ENCODE peak calls at places on chromosomes 4 and X, in five cellular contexts. A is cardiac fibroblast, Q is fibroblast of mammary gland, U is lower lobe of right lung, B is hepatocyte. X is an unnamed sample.

GRCh38 chr4:51849430-51849829 is 6.5 kb downstream of the DCUN1D4 start:
- DNase-seq in A (no peak), Q (no peak), U (no peak), B (no peak), X (no peak)

GRCh38 chr4:168755643-168756482 is 254.2 kb downstream of the CBR4 start:
- DNase-seq in A (peak; percentile 39), Q (peak; percentile 78), U (no peak), B (no peak), X (peak; percentile 28)

GRCh38 chr4:48120132-48120531 is 13.9 kb downstream of the TXK start:
- DNase-seq in A (no peak), Q (no peak), U (no peak), B (no peak), X (no peak)

GRCh38 chr4:186840771-186841301 is 117.2 kb upstream of the FAT1 start:
- DNase-seq in A (peak; percentile 25), Q (peak; percentile 55), U (no peak), B (no peak), X (no peak)

GRCh38 chrX:150692837-150693781 is at the start of gene MTMR1:
- DNase-seq in A (no peak), Q (no peak), U (peak; percentile 48), B (peak; percentile 65), X (no peak)

GRCh38 chr4:683982-684571 is 4.9 kb downstream of the SLC49A3 start:
- DNase-seq in A (peak; percentile 70), Q (peak; percentile 63), U (peak; percentile 76), B (peak; percentile 85), X (peak; percentile 24)

GRCh38 chrX:74419861-74420193 is 1.5 kb upstream of the SLC16A2 start:
- DNase-seq in A (peak; percentile 1), Q (no peak), U (no peak), B (peak; percentile 37), X (no peak)

GRCh38 chr4:185524888-185525863 is 10.1 kb downstream of the PDLIM3 start:
- DNase-seq in A (peak; percentile 73), Q (no peak), U (no peak), B (no peak), X (no peak)

GRCh38 chr4:102501635-102502382 is 650 bp downstream of the NFKB1 start:
- DNase-seq in A (peak; percentile 79), Q (peak; percentile 72), U (peak; percentile 93), B (peak; percentile 88), X (peak; percentile 80)
- TF ChIP-seq CTCF in A (no peak), Q (no peak), U (no peak), B (no peak), X (no peak)

DNA sequence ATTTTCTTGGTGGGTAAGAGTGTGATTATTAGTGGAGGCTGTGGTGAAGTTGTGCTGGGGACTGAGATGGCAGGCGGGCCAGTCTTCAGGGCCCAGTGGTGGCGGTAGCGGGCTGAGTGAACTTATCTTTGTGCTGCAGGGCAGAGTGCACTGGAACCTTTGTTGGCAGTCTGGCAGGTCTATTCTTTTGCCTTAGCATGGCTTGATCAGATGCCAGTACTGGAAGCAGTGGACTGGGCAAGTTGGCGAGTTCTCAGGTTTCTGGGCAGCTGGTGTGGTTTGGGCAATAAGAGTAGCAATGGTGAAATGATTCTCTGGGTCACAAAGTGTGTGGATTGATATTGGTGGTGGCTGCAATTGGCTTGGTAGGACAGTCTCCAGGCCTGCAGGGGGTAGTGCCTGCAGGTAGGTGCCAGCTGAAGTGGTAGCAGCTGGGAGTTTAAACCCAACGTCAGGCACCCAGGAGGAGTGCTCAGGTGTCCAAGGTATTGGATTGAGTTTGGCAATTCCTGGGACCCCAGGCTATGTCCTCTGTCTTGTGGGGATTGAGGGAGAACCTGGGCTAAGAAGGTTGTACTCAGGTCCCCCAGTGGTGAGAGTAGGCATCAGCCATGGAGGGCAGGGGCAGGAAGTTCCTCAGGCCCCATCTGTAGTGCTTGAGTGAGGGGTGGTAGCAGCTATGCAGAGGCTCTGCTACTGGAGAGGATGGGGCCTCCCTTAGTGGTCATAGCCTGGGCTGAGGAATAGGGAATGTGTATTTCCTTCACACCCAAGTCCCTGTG is 34.9 kb upstream of the SLC25A14 start:
- DNase-seq in A (no peak), Q (no peak), U (no peak), B (no peak), X (no peak)
- TF ChIP-seq CTCF in A (no peak), Q (no peak), U (no peak), B (no peak), X (no peak)

GRCh38 chrX:40807384-40807783 is 72.0 kb upstream of the MED14 start:
- DNase-seq in A (no peak), Q (no peak), U (no peak), B (no peak), X (no peak)
- TF ChIP-seq CTCF in A (no peak), Q (no peak), U (no peak), B (no peak), X (no peak)

GRCh38 chrX:46572295-46572936 is 1.1 kb upstream of the CHST7 start:
- DNase-seq in A (no peak), Q (no peak), U (no peak), B (no peak), X (no peak)
- TF ChIP-seq CTCF in A (no peak), Q (no peak), U (no peak), B (no peak), X (no peak)

DNA sequence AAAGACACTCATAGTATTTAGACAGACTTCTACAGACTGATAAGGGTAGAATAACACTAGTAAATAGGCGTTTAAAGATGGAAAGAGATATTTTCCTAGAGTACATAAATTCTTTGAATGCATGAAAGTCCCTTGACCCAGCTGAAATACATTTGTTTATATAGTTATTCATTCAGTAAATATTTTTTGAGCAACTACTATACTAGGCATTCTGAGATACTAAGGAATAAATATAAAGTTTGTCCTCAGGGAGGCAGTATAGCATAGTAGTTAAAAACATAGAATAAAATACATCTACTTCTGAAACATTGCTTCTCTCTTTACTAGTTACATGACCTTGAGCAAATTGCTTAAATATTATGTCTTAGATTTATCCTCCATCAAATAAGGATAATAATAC is 27.4 kb downstream of the HMGN5 start:
- DNase-seq in A (peak; percentile 62), Q (peak; percentile 32), U (no peak), B (peak; percentile 12), X (peak; percentile 4)
- TF ChIP-seq CTCF in A (no peak), Q (peak; percentile 7), U (peak; percentile 27), B (peak; percentile 41), X (peak; percentile 69)

GRCh38 chr4:13523591-13524503 is 20.5 kb downstream of the NKX3-2 start:
- DNase-seq in A (no peak), Q (no peak), U (no peak), B (no peak), X (no peak)
- TF ChIP-seq CTCF in A (no peak), Q (no peak), U (no peak), B (no peak), X (no peak)

GRCh38 chr4:8236920-8237195 is 32.7 kb upstream of the HTRA3 start:
- DNase-seq in A (no peak), Q (no peak), U (peak; percentile 35), B (no peak), X (no peak)

GRCh38 chr4:8239226-8239625 is 30.3 kb upstream of the HTRA3 start:
- DNase-seq in A (no peak), Q (no peak), U (no peak), B (no peak), X (no peak)

GRCh38 chr4:8238515-8239053 is 31.0 kb upstream of the HTRA3 start:
- DNase-seq in A (no peak), Q (no peak), U (peak; percentile 34), B (peak; percentile 84), X (no peak)

GRCh38 chr4:8237256-8237989 is 32.1 kb upstream of the HTRA3 start:
- DNase-seq in A (no peak), Q (no peak), U (peak; percentile 44), B (no peak), X (no peak)

GRCh38 chr4:8238061-8238511 is 31.5 kb upstream of the HTRA3 start:
- DNase-seq in A (no peak), Q (no peak), U (peak; percentile 53), B (peak; percentile 78), X (no peak)
- TF ChIP-seq CTCF in A (no peak), Q (no peak), U (no peak), B (no peak), X (no peak)